ENCODE peak calls at places on chromosomes 7 and 10, in five cellular contexts. One of them, this sample, is unnamed.

GRCh38 chr10:127797339-127797738 is 60.4 kb downstream of the FOXI2 start:
- DNase-seq in fibroblast of pulmonary artery: peak
- DNase-seq in activated CD8-positive, alpha-beta T cell treated with anti-CD3 and anti-CD28 coated beads for 36 hours: no peak
- DNase-seq in skeletal muscle cell: no peak
- DNase-seq in H54: no peak
- DNase-seq in this sample: no peak

GRCh38 chr10:80203835-80204148 is 1.5 kb downstream of the ANXA11 start:
- DNase-seq in fibroblast of pulmonary artery: no peak
- DNase-seq in activated CD8-positive, alpha-beta T cell treated with anti-CD3 and anti-CD28 coated beads for 36 hours: peak
- DNase-seq in skeletal muscle cell: no peak
- DNase-seq in H54: no peak
- DNase-seq in this sample: no peak

GRCh38 chr10:48661441-48661840 is 23.2 kb upstream of the WDFY4 start:
- DNase-seq in fibroblast of pulmonary artery: no peak
- DNase-seq in activated CD8-positive, alpha-beta T cell treated with anti-CD3 and anti-CD28 coated beads for 36 hours: no peak
- DNase-seq in skeletal muscle cell: no peak
- DNase-seq in H54: no peak
- DNase-seq in this sample: no peak

GRCh38 chr7:1024331-1024761 is 20.0 kb upstream of the GPR146 start:
- DNase-seq in fibroblast of pulmonary artery: no peak
- DNase-seq in activated CD8-positive, alpha-beta T cell treated with anti-CD3 and anti-CD28 coated beads for 36 hours: no peak
- DNase-seq in skeletal muscle cell: no peak
- DNase-seq in H54: no peak
- DNase-seq in this sample: no peak

GRCh38 chr7:94907420-94908203 is at the start of gene PPP1R9A:
- DNase-seq in fibroblast of pulmonary artery: peak
- DNase-seq in activated CD8-positive, alpha-beta T cell treated with anti-CD3 and anti-CD28 coated beads for 36 hours: no peak
- DNase-seq in skeletal muscle cell: no peak
- DNase-seq in H54: peak
- DNase-seq in this sample: no peak

GRCh38 chr7:2355079-2356008 is 717 bp downstream of the EIF3B start:
- DNase-seq in fibroblast of pulmonary artery: no peak
- DNase-seq in activated CD8-positive, alpha-beta T cell treated with anti-CD3 and anti-CD28 coated beads for 36 hours: peak
- DNase-seq in skeletal muscle cell: no peak
- DNase-seq in H54: peak
- DNase-seq in this sample: no peak

GRCh38 chr7:98206451-98207330 is 4.5 kb upstream of the BHLHA15 start:
- DNase-seq in fibroblast of pulmonary artery: no peak
- DNase-seq in activated CD8-positive, alpha-beta T cell treated with anti-CD3 and anti-CD28 coated beads for 36 hours: no peak
- DNase-seq in skeletal muscle cell: no peak
- DNase-seq in H54: no peak
- DNase-seq in this sample: peak

GRCh38 chr7:71633571-71634008 is 501.6 kb downstream of the GALNT17 start:
- DNase-seq in fibroblast of pulmonary artery: peak
- DNase-seq in activated CD8-positive, alpha-beta T cell treated with anti-CD3 and anti-CD28 coated beads for 36 hours: no peak
- DNase-seq in skeletal muscle cell: peak
- DNase-seq in H54: peak
- DNase-seq in this sample: no peak

GRCh38 chr10:81502677-81503359 is 372.2 kb upstream of the NRG3 start:
- DNase-seq in fibroblast of pulmonary artery: no peak
- DNase-seq in activated CD8-positive, alpha-beta T cell treated with anti-CD3 and anti-CD28 coated beads for 36 hours: no peak
- DNase-seq in skeletal muscle cell: no peak
- DNase-seq in H54: no peak
- DNase-seq in this sample: no peak

GRCh38 chr7:3461923-3462322 is 160.9 kb downstream of the SDK1 start:
- DNase-seq in fibroblast of pulmonary artery: no peak
- DNase-seq in activated CD8-positive, alpha-beta T cell treated with anti-CD3 and anti-CD28 coated beads for 36 hours: peak
- DNase-seq in skeletal muscle cell: no peak
- DNase-seq in H54: no peak
- DNase-seq in this sample: no peak

GRCh38 chr7:45435846-45436245 is 138.3 kb upstream of the ADCY1 start:
- DNase-seq in fibroblast of pulmonary artery: peak
- DNase-seq in activated CD8-positive, alpha-beta T cell treated with anti-CD3 and anti-CD28 coated beads for 36 hours: no peak
- DNase-seq in skeletal muscle cell: peak
- DNase-seq in H54: peak
- DNase-seq in this sample: no peak

GRCh38 chr7:116708248-116708647 is 36.3 kb downstream of the MET start:
- DNase-seq in fibroblast of pulmonary artery: no peak
- DNase-seq in activated CD8-positive, alpha-beta T cell treated with anti-CD3 and anti-CD28 coated beads for 36 hours: no peak
- DNase-seq in skeletal muscle cell: no peak
- DNase-seq in H54: no peak
- DNase-seq in this sample: no peak

GRCh38 chr10:115092555-115093285 is 445 bp upstream of the ATRNL1 start:
- DNase-seq in fibroblast of pulmonary artery: peak
- DNase-seq in activated CD8-positive, alpha-beta T cell treated with anti-CD3 and anti-CD28 coated beads for 36 hours: peak
- DNase-seq in skeletal muscle cell: no peak
- DNase-seq in H54: no peak
- DNase-seq in this sample: no peak

GRCh38 chr10:2079603-2080078 is 342.3 kb upstream of the ADARB2 start:
- DNase-seq in fibroblast of pulmonary artery: no peak
- DNase-seq in activated CD8-positive, alpha-beta T cell treated with anti-CD3 and anti-CD28 coated beads for 36 hours: no peak
- DNase-seq in skeletal muscle cell: no peak
- DNase-seq in H54: no peak
- DNase-seq in this sample: no peak

GRCh38 chr7:4861673-4862072 is at the start of gene PAPOLB:
- DNase-seq in fibroblast of pulmonary artery: no peak
- DNase-seq in activated CD8-positive, alpha-beta T cell treated with anti-CD3 and anti-CD28 coated beads for 36 hours: peak
- DNase-seq in skeletal muscle cell: no peak
- DNase-seq in H54: no peak
- DNase-seq in this sample: peak

GRCh38 chr7:118974836-118975235 is 750.3 kb downstream of the ANKRD7 start:
- DNase-seq in fibroblast of pulmonary artery: no peak
- DNase-seq in activated CD8-positive, alpha-beta T cell treated with anti-CD3 and anti-CD28 coated beads for 36 hours: no peak
- DNase-seq in skeletal muscle cell: no peak
- DNase-seq in H54: no peak
- DNase-seq in this sample: no peak

GRCh38 chr7:27128034-27128433 is 2.5 kb downstream of the HOXA4 start:
- DNase-seq in fibroblast of pulmonary artery: no peak
- DNase-seq in activated CD8-positive, alpha-beta T cell treated with anti-CD3 and anti-CD28 coated beads for 36 hours: no peak
- DNase-seq in skeletal muscle cell: no peak
- DNase-seq in H54: no peak
- DNase-seq in this sample: no peak

GRCh38 chr7:36726806-36727503 is 2.7 kb upstream of the AOAH start:
- DNase-seq in fibroblast of pulmonary artery: no peak
- DNase-seq in activated CD8-positive, alpha-beta T cell treated with anti-CD3 and anti-CD28 coated beads for 36 hours: peak
- DNase-seq in skeletal muscle cell: no peak
- DNase-seq in H54: no peak
- DNase-seq in this sample: no peak

GRCh38 chr7:107596881-107597581 is 17.0 kb downstream of the BCAP29 start:
- DNase-seq in fibroblast of pulmonary artery: peak
- DNase-seq in activated CD8-positive, alpha-beta T cell treated with anti-CD3 and anti-CD28 coated beads for 36 hours: no peak
- DNase-seq in skeletal muscle cell: no peak
- DNase-seq in H54: no peak
- DNase-seq in this sample: no peak

GRCh38 chr7:101222275-101222830 is 4.4 kb downstream of the ZNHIT1 start:
- DNase-seq in fibroblast of pulmonary artery: no peak
- DNase-seq in activated CD8-positive, alpha-beta T cell treated with anti-CD3 and anti-CD28 coated beads for 36 hours: no peak
- DNase-seq in skeletal muscle cell: no peak
- DNase-seq in H54: no peak
- DNase-seq in this sample: no peak

GRCh38 chr7:155810607-155811559 is 1.4 kb downstream of the SHH start:
- DNase-seq in fibroblast of pulmonary artery: no peak
- DNase-seq in activated CD8-positive, alpha-beta T cell treated with anti-CD3 and anti-CD28 coated beads for 36 hours: no peak
- DNase-seq in skeletal muscle cell: no peak
- DNase-seq in H54: no peak
- DNase-seq in this sample: no peak

GRCh38 chr7:151529842-151530241 is 10.1 kb upstream of the RHEB start:
- DNase-seq in fibroblast of pulmonary artery: no peak
- DNase-seq in activated CD8-positive, alpha-beta T cell treated with anti-CD3 and anti-CD28 coated beads for 36 hours: no peak
- DNase-seq in skeletal muscle cell: no peak
- DNase-seq in H54: no peak
- DNase-seq in this sample: no peak

GRCh38 chr10:71756441-71757191 is 16.7 kb downstream of the VSIR start:
- DNase-seq in fibroblast of pulmonary artery: no peak
- DNase-seq in activated CD8-positive, alpha-beta T cell treated with anti-CD3 and anti-CD28 coated beads for 36 hours: no peak
- DNase-seq in skeletal muscle cell: no peak
- DNase-seq in H54: no peak
- DNase-seq in this sample: no peak

GRCh38 chr7:137741443-137741842 is 105.3 kb downstream of the DGKI start:
- DNase-seq in fibroblast of pulmonary artery: no peak
- DNase-seq in activated CD8-positive, alpha-beta T cell treated with anti-CD3 and anti-CD28 coated beads for 36 hours: no peak
- DNase-seq in skeletal muscle cell: no peak
- DNase-seq in H54: no peak
- DNase-seq in this sample: no peak

GRCh38 chr10:31299119-31299518 is 19.9 kb upstream of the ZEB1 start:
- DNase-seq in fibroblast of pulmonary artery: peak
- DNase-seq in activated CD8-positive, alpha-beta T cell treated with anti-CD3 and anti-CD28 coated beads for 36 hours: peak
- DNase-seq in skeletal muscle cell: no peak
- DNase-seq in H54: no peak
- DNase-seq in this sample: no peak

GRCh38 chr7:66323114-66323513 is 118.0 kb downstream of the TPST1 start:
- DNase-seq in fibroblast of pulmonary artery: no peak
- DNase-seq in activated CD8-positive, alpha-beta T cell treated with anti-CD3 and anti-CD28 coated beads for 36 hours: no peak
- DNase-seq in skeletal muscle cell: no peak
- DNase-seq in H54: no peak
- DNase-seq in this sample: no peak

GRCh38 chr10:78292987-78293865 is 259.6 kb downstream of the RPS24 start:
- DNase-seq in fibroblast of pulmonary artery: no peak
- DNase-seq in activated CD8-positive, alpha-beta T cell treated with anti-CD3 and anti-CD28 coated beads for 36 hours: no peak
- DNase-seq in skeletal muscle cell: no peak
- DNase-seq in H54: no peak
- DNase-seq in this sample: peak

GRCh38 chr10:3763035-3763456 is 22.0 kb downstream of the KLF6 start:
- DNase-seq in fibroblast of pulmonary artery: no peak
- DNase-seq in activated CD8-positive, alpha-beta T cell treated with anti-CD3 and anti-CD28 coated beads for 36 hours: peak
- DNase-seq in skeletal muscle cell: no peak
- DNase-seq in H54: no peak
- DNase-seq in this sample: no peak

GRCh38 chr10:78768882-78769281 is 299.9 kb upstream of the ZMIZ1 start:
- DNase-seq in fibroblast of pulmonary artery: no peak
- DNase-seq in activated CD8-positive, alpha-beta T cell treated with anti-CD3 and anti-CD28 coated beads for 36 hours: no peak
- DNase-seq in skeletal muscle cell: no peak
- DNase-seq in H54: no peak
- DNase-seq in this sample: peak

GRCh38 chr7:98399903-98400537 is 870 bp downstream of the BAIAP2L1 start:
- DNase-seq in fibroblast of pulmonary artery: peak
- DNase-seq in activated CD8-positive, alpha-beta T cell treated with anti-CD3 and anti-CD28 coated beads for 36 hours: no peak
- DNase-seq in skeletal muscle cell: no peak
- DNase-seq in H54: no peak
- DNase-seq in this sample: no peak

GRCh38 chr7:151875862-151876111 is 1.1 kb downstream of the PRKAG2 start:
- DNase-seq in fibroblast of pulmonary artery: peak
- DNase-seq in activated CD8-positive, alpha-beta T cell treated with anti-CD3 and anti-CD28 coated beads for 36 hours: no peak
- DNase-seq in skeletal muscle cell: no peak
- DNase-seq in H54: peak
- DNase-seq in this sample: no peak

GRCh38 chr7:66146701-66147100 is 32.1 kb downstream of the CRCP start:
- DNase-seq in fibroblast of pulmonary artery: no peak
- DNase-seq in activated CD8-positive, alpha-beta T cell treated with anti-CD3 and anti-CD28 coated beads for 36 hours: no peak
- DNase-seq in skeletal muscle cell: no peak
- DNase-seq in H54: no peak
- DNase-seq in this sample: no peak

GRCh38 chr7:26664735-26665420 is 199.5 kb downstream of the SKAP2 start:
- DNase-seq in fibroblast of pulmonary artery: peak
- DNase-seq in activated CD8-positive, alpha-beta T cell treated with anti-CD3 and anti-CD28 coated beads for 36 hours: peak
- DNase-seq in skeletal muscle cell: no peak
- DNase-seq in H54: no peak
- DNase-seq in this sample: no peak

GRCh38 chr10:12978885-12979284 is 22.6 kb downstream of the CCDC3 start:
- DNase-seq in fibroblast of pulmonary artery: no peak
- DNase-seq in activated CD8-positive, alpha-beta T cell treated with anti-CD3 and anti-CD28 coated beads for 36 hours: no peak
- DNase-seq in skeletal muscle cell: no peak
- DNase-seq in H54: no peak
- DNase-seq in this sample: no peak

GRCh38 chr7:47709051-47709450 is 127.1 kb upstream of the TNS3 start:
- DNase-seq in fibroblast of pulmonary artery: no peak
- DNase-seq in activated CD8-positive, alpha-beta T cell treated with anti-CD3 and anti-CD28 coated beads for 36 hours: no peak
- DNase-seq in skeletal muscle cell: no peak
- DNase-seq in H54: no peak
- DNase-seq in this sample: no peak

This sample was measured in mesenteric fat pad.